ENCODE peak calls at places on chromosomes 12 and 14, in ten cellular contexts. W is CD8-positive, alpha-beta T cell; Y is fibroblast of the conjunctiva; A is A673; K is ELF-1; C is choroid plexus epithelial cell; H is T-helper 2 cell treated with Interferon-gamma antibody and Interleukin-4, amounts not matched to agents 5 μg/mL and 100 μg/mL, for 36 hours; S is mucosa of descending colon; V is H54; Z is iPS-NIHi11. N is an unnamed sample.

GRCh38 chr12:11785722-11786121 is 136.2 kb downstream of the ETV6 start:
- DNase-seq in K (no peak), V (no peak), C (peak; percentile 28), S (no peak), A (no peak), Y (peak; percentile 84), Z (no peak), H (no peak), W (no peak), N (no peak)

GRCh38 chr12:111270128-111270651 is 98.7 kb downstream of the PHETA1 start:
- DNase-seq in C (no peak), V (no peak), K (no peak), A (peak; percentile 52), Y (no peak), W (no peak), Z (no peak), H (no peak), S (no peak), N (no peak)

GRCh38 chr14:61381589-61381988 is 60.2 kb downstream of the PRKCH start:
- DNase-seq in W (no peak), Y (no peak), V (peak; percentile 15), A (no peak), S (no peak), C (no peak), Z (no peak), H (no peak), K (no peak), N (no peak)

GRCh38 chr12:56029666-56030293 is 8.9 kb downstream of the IKZF4 start:
- DNase-seq in Y (peak; percentile 47), S (no peak), Z (peak; percentile 68), H (peak; percentile 24), K (peak; percentile 40), W (no peak), A (peak; percentile 73), V (peak; percentile 33), C (peak; percentile 78), N (no peak)

GRCh38 chr14:87935081-87935828 is 57.7 kb downstream of the GALC start:
- DNase-seq in Y (no peak), W (no peak), V (no peak), K (no peak), A (no peak), S (no peak), Z (no peak), C (no peak), H (no peak), N (no peak)

GRCh38 chr12:121957831-121958515 is 39.6 kb downstream of the CFAP251 start:
- DNase-seq in H (no peak), Z (no peak), C (no peak), S (no peak), W (no peak), A (no peak), Y (no peak), K (no peak), V (no peak), N (no peak)

GRCh38 chr12:14896477-14897184 is 11.0 kb upstream of the MGP start:
- DNase-seq in C (peak; percentile 85), W (no peak), S (no peak), K (peak; percentile 23), Y (peak; percentile 75), Z (no peak), H (no peak), V (no peak), A (peak; percentile 55), N (no peak)

GRCh38 chr12:22396253-22396652 is 61.7 kb upstream of the ST8SIA1 start:
- DNase-seq in Y (no peak), C (no peak), S (no peak), W (no peak), K (no peak), A (no peak), Z (no peak), H (no peak), V (no peak), N (no peak)

GRCh38 chr14:33207467-33208015 is 268.9 kb downstream of the NPAS3 start:
- DNase-seq in H (no peak), A (no peak), V (no peak), S (no peak), W (no peak), Y (no peak), K (no peak), Z (no peak), C (no peak), N (no peak)

GRCh38 chr14:30462358-30462757 is 96.6 kb upstream of the G2E3 start:
- DNase-seq in W (no peak), H (no peak), V (no peak), S (no peak), Z (no peak), C (no peak), K (no peak), Y (no peak), A (no peak), N (no peak)